ENCODE peak calls at places on chromosomes 6 and 20, in four cellular contexts. Q, B, K and T are unnamed samples.

GRCh38 chr6:48325701-48326100 is 214.7 kb upstream of the PTCHD4 start:
- DNase-seq in Q (no peak), B (peak), K (no peak), T (no peak)

GRCh38 chr20:47360489-47361267 is 4.2 kb upstream of the ZMYND8 start:
- DNase-seq in Q (no peak), B (peak), K (peak), T (peak)

GRCh38 chr20:48463096-48463710 is 364.6 kb downstream of the PREX1 start:
- DNase-seq in Q (no peak), B (no peak), K (no peak), T (no peak)

GRCh38 chr6:119327810-119328209 is 21.8 kb downstream of the MAN1A1 start:
- DNase-seq in Q (no peak), B (no peak), K (no peak), T (no peak)

GRCh38 chr6:35044771-35045275 is 96.3 kb downstream of the TCP11 start:
- DNase-seq in Q (no peak), B (no peak), K (no peak), T (no peak)

GRCh38 chr20:50837532-50838321 is 42.9 kb downstream of the BCAS4 start:
- DNase-seq in Q (no peak), B (peak), K (no peak), T (peak)

GRCh38 chr20:19304886-19305415 is 92.5 kb downstream of the SLC24A3 start:
- DNase-seq in Q (no peak), B (no peak), K (no peak), T (no peak)

GRCh38 chr6:54419885-54420284 is 111.6 kb downstream of the TINAG start:
- DNase-seq in Q (no peak), B (peak), K (no peak), T (no peak)

GRCh38 chr6:131331146-131331545 is 195.9 kb downstream of the AKAP7 start:
- DNase-seq in Q (no peak), B (no peak), K (no peak), T (no peak)

GRCh38 chr20:63568170-63568981 is 5.7 kb downstream of the HELZ2 start:
- DNase-seq in Q (no peak), B (no peak), K (no peak), T (no peak)

GRCh38 chr6:11251553-11252358 is 19.3 kb upstream of the NEDD9 start:
- DNase-seq in Q (no peak), B (peak), K (peak), T (no peak)

GRCh38 chr6:151630991-151631655 is 137.3 kb downstream of the CCDC170 start:
- DNase-seq in Q (no peak), B (no peak), K (no peak), T (no peak)

GRCh38 chr20:18973499-18974173 is 160.1 kb downstream of the SCP2D1 start:
- DNase-seq in Q (no peak), B (no peak), K (no peak), T (no peak)

GRCh38 chr20:10855778-10856177 is 182.0 kb upstream of the JAG1 start:
- DNase-seq in Q (no peak), B (no peak), K (no peak), T (no peak)

GRCh38 chr6:23842760-23843159 is 283.3 kb upstream of the NRSN1 start:
- DNase-seq in Q (no peak), B (no peak), K (no peak), T (no peak)